ENCODE peak calls at places on chromosome 2, in seven cellular contexts. N, T, W, Q, U, E and C are unnamed samples.

GRCh38 chr2:21161122-21161521 is 37.4 kb downstream of the TDRD15 start:
- DNase-seq in N (no peak), T (no peak), W (no peak), Q (no peak), U (no peak), E (no peak), C (no peak)

GRCh38 chr2:3785220-3785889 is 82.0 kb downstream of the DCDC2C start:
- DNase-seq in N (no peak), T (no peak), W (no peak), Q (no peak), U (no peak), E (peak), C (no peak)

GRCh38 chr2:172968061-172968469 is 107.6 kb upstream of the MAP3K20 start:
- DNase-seq in N (no peak), T (peak), W (no peak), Q (no peak), U (peak), E (peak), C (no peak)

GRCh38 chr2:120517790-120518469 is 172.0 kb downstream of the INHBB start:
- DNase-seq in N (no peak), T (no peak), W (no peak), Q (no peak), U (no peak), E (no peak), C (no peak)

GRCh38 chr2:133720429-133720828 is 152.2 kb upstream of the NCKAP5 start:
- DNase-seq in N (no peak), T (no peak), W (no peak), Q (no peak), U (no peak), E (no peak), C (no peak)

GRCh38 chr2:215028231-215028630 is 110.2 kb downstream of the ABCA12 start:
- DNase-seq in N (no peak), T (no peak), W (no peak), Q (no peak), U (peak), E (no peak), C (no peak)

GRCh38 chr2:227657204-227657845 is 9.3 kb upstream of the SCYGR5 start:
- DNase-seq in N (no peak), T (no peak), W (no peak), Q (no peak), U (peak), E (peak), C (no peak)

GRCh38 chr2:238644095-238645081 is 203.5 kb upstream of the TWIST2 start:
- DNase-seq in N (no peak), T (no peak), W (no peak), Q (no peak), U (peak), E (peak), C (no peak)

GRCh38 chr2:10043256-10043905 is at the start of gene KLF11:
- DNase-seq in N (peak), T (peak), W (peak), Q (peak), U (peak), E (peak), C (peak)

GRCh38 chr2:127681288-127681771 is 6.0 kb upstream of the LIMS2 start:
- DNase-seq in N (no peak), T (no peak), W (no peak), Q (no peak), U (peak), E (no peak), C (no peak)

GRCh38 chr2:217061916-217062315 is 202.1 kb upstream of the TNP1 start:
- DNase-seq in N (no peak), T (no peak), W (no peak), Q (no peak), U (no peak), E (no peak), C (no peak)

GRCh38 chr2:222213084-222213483 is 85.7 kb downstream of the PAX3 start:
- DNase-seq in N (no peak), T (no peak), W (no peak), Q (no peak), U (no peak), E (no peak), C (no peak)